ENCODE peak calls at places on chromosomes 6 and 20, in six cellular contexts. One of them, this sample, is unnamed.

GRCh38 chr20:49276201-49276894 is 1.5 kb downstream of the ZNFX1 start:
- DNase-seq in A549: no peak
- DNase-seq in IMR-90: peak; percentile 74
- DNase-seq in K562: peak; percentile 30
- DNase-seq in HepG2: no peak
- DNase-seq in SK-N-SH: no peak
- DNase-seq in this sample: no peak

GRCh38 chr20:2314759-2315439 is 19.1 kb downstream of the TGM3 start:
- DNase-seq in A549: peak; percentile 35
- DNase-seq in IMR-90: peak; percentile 28
- DNase-seq in K562: peak; percentile 91
- DNase-seq in HepG2: no peak
- DNase-seq in SK-N-SH: peak; percentile 40
- DNase-seq in this sample: no peak

GRCh38 chr6:170094686-170095272 is 196.1 kb downstream of the DLL1 start:
- DNase-seq in A549: no peak
- DNase-seq in IMR-90: no peak
- DNase-seq in K562: no peak
- DNase-seq in HepG2: no peak
- DNase-seq in SK-N-SH: no peak
- DNase-seq in this sample: no peak

GRCh38 chr6:121867095-121867494 is 431.6 kb downstream of the GJA1 start:
- DNase-seq in A549: no peak
- DNase-seq in IMR-90: no peak
- DNase-seq in K562: no peak
- DNase-seq in HepG2: no peak
- DNase-seq in SK-N-SH: no peak
- DNase-seq in this sample: no peak

GRCh38 chr6:114033606-114034005 is 62.7 kb upstream of the HDAC2 start:
- DNase-seq in A549: no peak
- DNase-seq in IMR-90: no peak
- DNase-seq in K562: no peak
- DNase-seq in HepG2: no peak
- DNase-seq in SK-N-SH: no peak
- DNase-seq in this sample: no peak

GRCh38 chr6:2875840-2876207 is 27.3 kb downstream of the SERPINB9 start:
- DNase-seq in A549: no peak
- DNase-seq in IMR-90: no peak
- DNase-seq in K562: no peak
- DNase-seq in HepG2: no peak
- DNase-seq in SK-N-SH: peak; percentile 70
- DNase-seq in this sample: no peak

GRCh38 chr6:126957721-126958120 is 160.8 kb upstream of the RSPO3 start:
- DNase-seq in A549: no peak
- DNase-seq in IMR-90: no peak
- DNase-seq in K562: no peak
- DNase-seq in HepG2: no peak
- DNase-seq in SK-N-SH: no peak
- DNase-seq in this sample: no peak

GRCh38 chr6:133441491-133441890 is 200.3 kb downstream of the EYA4 start:
- DNase-seq in A549: no peak
- DNase-seq in IMR-90: no peak
- DNase-seq in K562: no peak
- DNase-seq in HepG2: no peak
- DNase-seq in SK-N-SH: no peak
- DNase-seq in this sample: no peak

GRCh38 chr6:104837158-104837557 is 22.6 kb downstream of the HACE1 start:
- DNase-seq in A549: no peak
- DNase-seq in IMR-90: no peak
- DNase-seq in K562: no peak
- DNase-seq in HepG2: peak; percentile 71
- DNase-seq in SK-N-SH: no peak
- DNase-seq in this sample: no peak

GRCh38 chr6:157265630-157266029 is 57.7 kb downstream of the TMEM242 start:
- DNase-seq in A549: no peak
- DNase-seq in IMR-90: no peak
- DNase-seq in K562: no peak
- DNase-seq in HepG2: no peak
- DNase-seq in SK-N-SH: no peak
- DNase-seq in this sample: no peak

GRCh38 chr20:34015401-34016335 is 22.0 kb downstream of the RALY start:
- DNase-seq in A549: no peak
- DNase-seq in IMR-90: no peak
- DNase-seq in K562: no peak
- DNase-seq in HepG2: no peak
- DNase-seq in SK-N-SH: no peak
- DNase-seq in this sample: no peak

GRCh38 chr6:30763618-30764489 is 19.5 kb upstream of the IER3 start:
- DNase-seq in A549: peak; percentile 68
- DNase-seq in IMR-90: peak; percentile 54
- DNase-seq in K562: peak; percentile 60
- DNase-seq in HepG2: peak; percentile 99
- DNase-seq in SK-N-SH: no peak
- DNase-seq in this sample: peak; percentile 66

GRCh38 chr6:26537846-26538571 is at the start of gene HMGN4:
- DNase-seq in A549: peak; percentile 90
- DNase-seq in IMR-90: peak; percentile 90
- DNase-seq in K562: peak; percentile 91
- DNase-seq in HepG2: peak; percentile 92
- DNase-seq in SK-N-SH: peak; percentile 87
- DNase-seq in this sample: peak; percentile 96

GRCh38 chr6:134217110-134217509 is 100.8 kb downstream of the SGK1 start:
- DNase-seq in A549: no peak
- DNase-seq in IMR-90: peak; percentile 82
- DNase-seq in K562: no peak
- DNase-seq in HepG2: no peak
- DNase-seq in SK-N-SH: no peak
- DNase-seq in this sample: no peak

GRCh38 chr6:84546427-84546914 is 217.9 kb downstream of the TBX18 start:
- DNase-seq in A549: no peak
- DNase-seq in IMR-90: no peak
- DNase-seq in K562: no peak
- DNase-seq in HepG2: no peak
- DNase-seq in SK-N-SH: peak; percentile 27
- DNase-seq in this sample: peak; percentile 52

GRCh38 chr6:37140145-37140544 is 29.8 kb upstream of the PIM1 start:
- DNase-seq in A549: no peak
- DNase-seq in IMR-90: no peak
- DNase-seq in K562: no peak
- DNase-seq in HepG2: no peak
- DNase-seq in SK-N-SH: no peak
- DNase-seq in this sample: no peak

GRCh38 chr6:131182991-131183425 is 47.7 kb downstream of the AKAP7 start:
- DNase-seq in A549: peak; percentile 42
- DNase-seq in IMR-90: peak; percentile 56
- DNase-seq in K562: peak; percentile 13
- DNase-seq in HepG2: peak; percentile 35
- DNase-seq in SK-N-SH: no peak
- DNase-seq in this sample: no peak

GRCh38 chr20:35014537-35014936 is 58.9 kb downstream of the MYH7B start:
- DNase-seq in A549: no peak
- DNase-seq in IMR-90: no peak
- DNase-seq in K562: no peak
- DNase-seq in HepG2: no peak
- DNase-seq in SK-N-SH: no peak
- DNase-seq in this sample: no peak

GRCh38 chr20:45157977-45158376 is 16.7 kb upstream of the PI3 start:
- DNase-seq in A549: peak; percentile 16
- DNase-seq in IMR-90: peak; percentile 43
- DNase-seq in K562: no peak
- DNase-seq in HepG2: no peak
- DNase-seq in SK-N-SH: no peak
- DNase-seq in this sample: no peak

GRCh38 chr6:128532827-128533226 is 12.4 kb upstream of the PTPRK start:
- DNase-seq in A549: no peak
- DNase-seq in IMR-90: peak; percentile 55
- DNase-seq in K562: no peak
- DNase-seq in HepG2: no peak
- DNase-seq in SK-N-SH: no peak
- DNase-seq in this sample: no peak

GRCh38 chr6:88683734-88684133 is 279.7 kb downstream of the RNGTT start:
- DNase-seq in A549: no peak
- DNase-seq in IMR-90: peak; percentile 36
- DNase-seq in K562: no peak
- DNase-seq in HepG2: no peak
- DNase-seq in SK-N-SH: no peak
- DNase-seq in this sample: no peak

GRCh38 chr20:25011261-25011660 is 18.7 kb upstream of the APMAP start:
- DNase-seq in A549: no peak
- DNase-seq in IMR-90: no peak
- DNase-seq in K562: no peak
- DNase-seq in HepG2: no peak
- DNase-seq in SK-N-SH: no peak
- DNase-seq in this sample: no peak

DNA sequence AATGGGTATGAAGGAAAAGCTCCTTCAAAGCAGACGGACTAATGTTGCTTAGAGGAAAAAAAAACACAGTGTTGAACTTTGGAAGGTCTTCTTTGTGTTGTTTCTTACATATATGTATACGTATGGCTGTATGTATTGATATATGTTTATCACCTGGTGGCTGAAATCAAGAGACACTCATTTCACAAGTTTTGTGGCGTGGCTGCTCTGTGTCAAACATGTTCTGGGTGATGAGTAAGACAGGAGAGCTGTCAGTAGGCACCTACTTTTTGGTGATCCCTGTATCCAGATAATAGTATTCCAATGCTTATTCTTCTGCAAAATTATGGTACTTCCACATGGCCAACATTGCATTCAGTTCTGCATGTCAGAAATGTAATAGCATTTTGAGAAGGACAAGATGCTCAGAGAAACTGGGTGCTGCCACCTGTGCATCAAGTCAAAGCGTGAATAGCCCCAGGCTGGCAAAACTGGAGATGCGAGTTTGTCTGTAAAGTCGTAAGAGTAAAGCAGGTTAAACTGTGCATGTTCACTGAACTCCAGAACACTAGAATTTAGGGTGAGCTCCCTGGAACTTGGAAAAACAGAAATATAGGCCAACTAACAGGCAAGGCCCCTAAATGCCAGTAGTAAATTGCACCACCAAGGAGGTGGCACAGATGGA is 67.9 kb downstream of the ARMC2 start:
- DNase-seq in A549: no peak
- DNase-seq in IMR-90: no peak
- DNase-seq in K562: no peak
- DNase-seq in HepG2: no peak
- DNase-seq in SK-N-SH: no peak
- DNase-seq in this sample: no peak
- TF ChIP-seq SMC3 in A549: no peak
- TF ChIP-seq SMC3 in IMR-90: no peak
- TF ChIP-seq SMC3 in K562: no peak
- TF ChIP-seq SMC3 in HepG2: no peak
- TF ChIP-seq SMC3 in SK-N-SH: no peak
- TF ChIP-seq SMC3 in this sample: no peak

GRCh38 chr6:72665599-72665998 is 43.7 kb downstream of the KCNQ5 start:
- DNase-seq in A549: no peak
- DNase-seq in IMR-90: no peak
- DNase-seq in K562: no peak
- DNase-seq in HepG2: no peak
- DNase-seq in SK-N-SH: no peak
- DNase-seq in this sample: no peak

GRCh38 chr6:72672906-72673305 is 51.0 kb downstream of the KCNQ5 start:
- DNase-seq in A549: no peak
- DNase-seq in IMR-90: no peak
- DNase-seq in K562: no peak
- DNase-seq in HepG2: no peak
- DNase-seq in SK-N-SH: no peak
- DNase-seq in this sample: no peak

GRCh38 chr6:72674842-72675241 is 53.0 kb downstream of the KCNQ5 start:
- DNase-seq in A549: no peak
- DNase-seq in IMR-90: no peak
- DNase-seq in K562: no peak
- DNase-seq in HepG2: no peak
- DNase-seq in SK-N-SH: no peak
- DNase-seq in this sample: no peak

DNA sequence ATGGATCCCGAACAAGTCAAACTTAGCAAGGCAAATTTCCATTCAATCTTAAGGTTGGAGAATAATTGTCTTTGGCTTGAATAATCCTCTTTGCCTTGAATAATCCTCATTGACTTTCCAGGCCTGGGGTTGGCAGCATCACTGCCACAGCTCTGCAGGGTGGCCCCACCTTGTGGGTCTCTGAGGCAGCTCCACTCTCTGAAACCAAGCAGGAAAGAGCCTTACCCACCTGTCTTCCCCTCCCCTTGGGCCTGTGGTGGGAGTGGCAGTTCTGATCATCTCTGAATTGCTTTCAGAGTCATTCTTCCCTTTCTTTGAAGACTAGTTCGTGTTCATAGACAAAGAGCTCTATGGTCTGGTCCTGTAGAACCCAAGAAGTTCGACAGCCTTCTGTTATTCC is 47.5 kb downstream of the KCNQ5 start:
- DNase-seq in A549: no peak
- DNase-seq in IMR-90: no peak
- DNase-seq in K562: no peak
- DNase-seq in HepG2: no peak
- DNase-seq in SK-N-SH: no peak
- DNase-seq in this sample: no peak
- TF ChIP-seq SMC3 in A549: no peak
- TF ChIP-seq SMC3 in IMR-90: no peak
- TF ChIP-seq SMC3 in K562: no peak
- TF ChIP-seq SMC3 in HepG2: no peak
- TF ChIP-seq SMC3 in SK-N-SH: no peak
- TF ChIP-seq SMC3 in this sample: no peak

DNA sequence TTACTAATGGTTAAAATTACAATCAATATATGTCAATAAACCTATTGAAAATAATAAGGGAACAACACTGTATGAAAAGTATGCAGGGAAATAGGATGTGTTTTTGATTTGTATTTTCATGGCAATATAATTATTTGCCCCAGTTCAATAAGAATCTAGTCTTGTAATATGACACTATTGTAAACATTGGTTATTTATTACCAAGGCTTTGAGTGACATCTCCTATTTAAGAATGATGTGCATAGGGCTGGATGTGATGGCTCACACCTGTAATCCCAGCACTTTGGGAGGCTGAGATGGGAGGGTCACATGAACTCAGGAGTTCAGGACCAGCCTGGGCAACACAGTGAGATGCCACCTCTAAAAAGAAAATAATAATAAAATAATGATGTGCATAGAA is 78.6 kb upstream of the DTNBP1 start:
- DNase-seq in A549: no peak
- DNase-seq in IMR-90: no peak
- DNase-seq in K562: no peak
- DNase-seq in HepG2: no peak
- DNase-seq in SK-N-SH: no peak
- DNase-seq in this sample: no peak
- TF ChIP-seq SMC3 in A549: no peak
- TF ChIP-seq SMC3 in IMR-90: no peak
- TF ChIP-seq SMC3 in K562: no peak
- TF ChIP-seq SMC3 in HepG2: no peak
- TF ChIP-seq SMC3 in SK-N-SH: no peak
- TF ChIP-seq SMC3 in this sample: no peak

DNA sequence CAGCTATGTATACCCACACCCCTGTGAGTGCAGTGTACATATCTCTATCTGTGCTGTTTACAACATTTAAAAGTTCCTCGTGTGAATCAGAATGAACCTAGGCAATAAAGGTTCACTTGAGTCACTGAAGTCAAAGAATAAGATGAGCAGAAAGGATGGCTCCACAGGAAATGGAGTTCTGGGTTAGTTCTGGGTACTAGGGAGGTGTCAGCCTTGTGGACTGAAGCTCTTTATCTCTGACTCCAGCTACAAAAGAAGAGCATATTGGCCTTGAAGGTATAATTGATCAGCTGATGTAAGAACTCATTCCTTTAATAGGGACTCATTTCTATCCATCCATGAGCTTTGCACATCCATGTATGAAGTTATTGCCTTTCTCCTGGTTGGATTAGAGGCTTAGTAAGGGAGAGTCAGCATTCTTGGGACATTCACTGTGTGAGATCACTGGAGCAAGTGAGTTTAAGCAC is 73.9 kb upstream of the BACH2 start:
- DNase-seq in A549: no peak
- DNase-seq in IMR-90: peak; percentile 34
- DNase-seq in K562: peak; percentile 26
- DNase-seq in HepG2: no peak
- DNase-seq in SK-N-SH: no peak
- DNase-seq in this sample: no peak
- TF ChIP-seq SMC3 in A549: no peak
- TF ChIP-seq SMC3 in IMR-90: no peak
- TF ChIP-seq SMC3 in K562: no peak
- TF ChIP-seq SMC3 in HepG2: no peak
- TF ChIP-seq SMC3 in SK-N-SH: no peak
- TF ChIP-seq SMC3 in this sample: no peak